ENCODE peak calls at places on chromosomes 16 and 17, in four cellular contexts. S is fibroblast of villous mesenchyme, B is psoas muscle, J is heart right ventricle. Y is an unnamed sample.

GRCh38 chr16:1310832-1311200 is 1.4 kb downstream of the UBE2I start:
- DNase-seq in S (no peak), J (no peak), B (no peak), Y (peak)

GRCh38 chr17:50627782-50628601 is 6.7 kb upstream of the ABCC3 start:
- DNase-seq in B (no peak), J (no peak), S (no peak), Y (no peak)

GRCh38 chr17:57178839-57179238 is 77.5 kb upstream of the MSI2 start:
- DNase-seq in B (no peak), S (no peak), J (no peak), Y (no peak)

GRCh38 chr16:49000594-49000993 is 281.0 kb downstream of the CBLN1 start:
- DNase-seq in B (no peak), J (no peak), S (no peak), Y (no peak)

GRCh38 chr17:40526668-40527067 is 25.2 kb upstream of the TNS4 start:
- DNase-seq in J (peak), S (peak), B (peak), Y (peak)

GRCh38 chr17:17044846-17045561 is 2.7 kb downstream of the MPRIP start:
- DNase-seq in S (peak), B (no peak), J (peak), Y (peak)

GRCh38 chr16:21717608-21718007 is 53.8 kb downstream of the OTOA start:
- DNase-seq in S (no peak), J (no peak), B (no peak), Y (no peak)

GRCh38 chr16:14462811-14463210 is 167.2 kb downstream of the PARN start:
- DNase-seq in S (no peak), B (no peak), J (no peak), Y (no peak)

GRCh38 chr17:71503710-71504471 is 616.9 kb upstream of the SOX9 start:
- DNase-seq in J (no peak), S (no peak), B (no peak), Y (no peak)

GRCh38 chr16:53743149-53743566 is 39.2 kb downstream of the FTO start:
- DNase-seq in J (no peak), S (peak), B (no peak), Y (peak)

GRCh38 chr16:14371778-14372431 is 258.2 kb downstream of the PARN start:
- DNase-seq in J (no peak), B (no peak), S (no peak), Y (no peak)

GRCh38 chr16:16045879-16046278 is 96.5 kb downstream of the ABCC1 start:
- DNase-seq in B (no peak), S (no peak), J (no peak), Y (no peak)

GRCh38 chr17:50130778-50131317 is 888 bp upstream of the SAMD14 start:
- DNase-seq in B (no peak), S (no peak), J (no peak), Y (no peak)

GRCh38 chr17:13031718-13032350 is 14.0 kb upstream of the ELAC2 start:
- DNase-seq in J (peak), B (peak), S (peak), Y (peak)

GRCh38 chr16:16083421-16084156 is 134.2 kb downstream of the ABCC1 start:
- DNase-seq in B (no peak), S (no peak), J (no peak), Y (peak)

GRCh38 chr17:77151236-77151635 is 10.5 kb downstream of the SEC14L1 start:
- DNase-seq in B (no peak), S (no peak), J (no peak), Y (no peak)

GRCh38 chr16:65547799-65548446 is 426.1 kb upstream of the CDH11 start:
- DNase-seq in B (no peak), J (no peak), S (peak), Y (peak)

GRCh38 chr16:24936151-24936550 is 79.0 kb downstream of the ARHGAP17 start:
- DNase-seq in B (no peak), S (no peak), J (no peak), Y (peak)

GRCh38 chr17:48293319-48294192 is 136.5 kb downstream of the SKAP1 start:
- DNase-seq in S (no peak), J (no peak), B (no peak), Y (no peak)

GRCh38 chr17:1073241-1073962 is 76.5 kb downstream of the TIMM22 start:
- DNase-seq in S (no peak), J (no peak), B (peak), Y (no peak)

GRCh38 chr16:29029168-29029994 is 44.5 kb downstream of the LAT start:
- DNase-seq in B (peak), S (peak), J (no peak), Y (peak)

GRCh38 chr16:23857901-23858300 is 22.1 kb downstream of the PRKCB start:
- DNase-seq in J (no peak), S (no peak), B (no peak), Y (no peak)

GRCh38 chr17:20232611-20233010 is 223.5 kb downstream of the SPECC1 start:
- DNase-seq in B (no peak), S (no peak), J (no peak), Y (no peak)

GRCh38 chr17:81365148-81365600 is 30.1 kb upstream of the BAHCC1 start:
- DNase-seq in B (peak), S (peak), J (peak), Y (peak)

GRCh38 chr17:78376161-78376560 is 2.3 kb upstream of the PGS1 start:
- DNase-seq in J (no peak), B (no peak), S (no peak), Y (no peak)

GRCh38 chr17:18033442-18034099 is 5.4 kb downstream of the ATPAF2 start:
- DNase-seq in J (peak), B (no peak), S (peak), Y (peak)

GRCh38 chr16:81633147-81633619 is 145.9 kb upstream of the PLCG2 start:
- DNase-seq in J (no peak), B (no peak), S (no peak), Y (no peak)

GRCh38 chr16:11401161-11402050 is 56.1 kb downstream of the RMI2 start:
- DNase-seq in S (no peak), J (peak), B (peak), Y (no peak)

GRCh38 chr16:73058221-73058615 is 10.3 kb upstream of the ZFHX3 start:
- DNase-seq in S (no peak), J (no peak), B (peak), Y (peak)

GRCh38 chr16:87914812-87915211 is 21.5 kb downstream of the CA5A start:
- DNase-seq in J (no peak), B (no peak), S (no peak), Y (no peak)

GRCh38 chr17:77772461-77772897 is 186.0 kb upstream of the TNRC6C start:
- DNase-seq in S (peak), B (peak), J (peak), Y (peak)

DNA sequence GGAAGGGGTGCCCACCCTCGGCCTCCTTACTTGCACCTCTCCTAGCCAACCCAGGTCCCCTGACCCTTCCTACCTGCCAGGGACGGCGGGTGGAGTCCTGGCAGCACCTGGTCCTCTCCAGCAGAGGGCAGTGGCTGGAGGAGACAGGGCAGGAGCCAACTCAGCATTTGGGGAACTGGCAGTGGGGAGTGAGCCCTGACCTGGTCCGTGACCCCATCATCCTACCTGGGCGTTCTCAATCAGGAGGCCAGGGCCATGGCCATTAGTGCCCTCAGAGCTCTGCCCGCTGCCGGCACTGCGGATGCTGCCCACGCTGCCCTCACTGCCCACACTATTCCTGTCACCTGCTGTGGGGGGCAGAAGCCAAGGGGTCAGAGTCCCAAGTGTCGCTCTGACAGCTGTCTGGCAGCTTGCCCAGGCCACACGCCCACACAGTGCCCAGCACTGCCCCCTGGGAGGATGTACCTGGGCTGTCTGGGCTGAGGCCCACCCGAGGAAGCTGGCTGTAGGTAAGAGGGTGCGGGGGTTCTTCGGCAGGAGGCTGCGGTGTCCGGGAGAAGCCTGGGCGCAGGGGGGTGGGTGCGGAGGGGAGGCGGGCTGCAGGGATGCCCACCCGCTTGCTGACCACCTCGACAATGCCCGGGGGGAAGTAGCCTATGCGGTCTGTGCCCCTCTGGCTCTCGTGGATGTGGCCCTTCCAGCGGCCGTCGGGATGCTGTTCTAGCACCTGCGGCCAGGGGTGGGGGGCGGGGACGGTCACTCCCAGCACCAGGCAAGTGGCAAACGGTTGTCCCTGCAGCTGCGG is 10.8 kb downstream of the CASKIN2 start:
- DNase-seq in B (no peak), S (no peak), J (no peak), Y (no peak)
- TF ChIP-seq CTCF in B (peak), S (peak), J (peak), Y (peak)

GRCh38 chr16:75114179-75114945 is 2.2 kb downstream of the LDHD start:
- DNase-seq in S (no peak), B (no peak), J (no peak), Y (no peak)
- H3K4me3 ChIP-seq in S (no peak), B (no peak), J (no peak), Y (no peak)

DNA sequence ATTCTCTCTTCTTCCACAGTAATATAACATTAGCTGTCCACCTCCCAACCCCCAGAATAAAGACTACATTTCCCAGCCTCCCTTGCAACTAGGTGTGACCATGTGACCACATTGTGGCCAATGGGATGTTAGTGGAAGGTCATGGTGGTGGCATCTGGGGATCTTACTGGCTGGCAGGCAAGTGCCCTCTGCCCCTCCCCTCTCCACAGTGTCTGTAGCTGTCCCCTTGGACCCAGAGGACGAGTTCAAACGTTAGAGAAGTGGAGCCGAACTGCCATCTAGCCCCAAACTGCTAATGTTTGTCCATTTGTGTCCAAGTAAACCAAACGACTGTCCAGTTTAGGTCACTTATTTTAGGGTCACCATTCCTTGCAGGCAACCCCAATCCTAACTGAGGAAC is 26.6 kb upstream of the KCNG4 start:
- DNase-seq in S (peak), J (peak), B (no peak), Y (peak)
- TF ChIP-seq CTCF in S (no peak), J (no peak), B (no peak), Y (no peak)

GRCh38 chr17:66549731-66550207 is 247.4 kb downstream of the PRKCA start:
- DNase-seq in J (no peak), S (peak), B (no peak), Y (peak)
- H3K4me3 ChIP-seq in J (no peak), S (no peak), B (no peak), Y (no peak)

GRCh38 chr17:7394452-7395191 is at the start of gene PLSCR3:
- DNase-seq in J (peak), B (peak), S (peak), Y (peak)
- TF ChIP-seq CTCF in J (peak), B (no peak), S (peak), Y (peak)

GRCh38 chr17:29617481-29618271 is 5.0 kb downstream of the CORO6 start:
- DNase-seq in B (peak), S (peak), J (no peak), Y (peak)
- H3K4me3 ChIP-seq in B (peak), S (peak), J (peak), Y (no peak)